ENCODE peak calls at places on chromosomes 1 and 21, in seven cellular contexts. R, W, Y, D, J, U and L are unnamed samples.

GRCh38 chr1:9539829-9540550 is 725 bp downstream of the SLC25A33 start:
- DNase-seq in Y (no peak), R (peak; percentile 45), W (peak; percentile 74), J (peak; percentile 12), U (peak; percentile 26), D (peak; percentile 48), L (peak; percentile 26)

GRCh38 chr1:33866286-33866685 is 2.4 kb downstream of the HMGB4 start:
- DNase-seq in D (no peak), J (no peak), U (no peak), Y (no peak), W (no peak), R (no peak), L (no peak)

GRCh38 chr1:172185206-172185605 is 235.3 kb upstream of the C1orf105 start:
- DNase-seq in J (no peak), W (peak; percentile 14), R (no peak), D (no peak), Y (no peak), U (no peak), L (no peak)

GRCh38 chr21:46545363-46545762 is 59.5 kb downstream of the S100B start:
- DNase-seq in D (no peak), W (peak; percentile 34), R (no peak), U (no peak), J (no peak), Y (no peak), L (no peak)

GRCh38 chr1:53739109-53739681 is at the start of gene GLIS1:
- DNase-seq in W (peak; percentile 89), Y (peak; percentile 39), U (peak; percentile 82), D (peak; percentile 8), J (no peak), R (peak; percentile 19), L (peak; percentile 68)

GRCh38 chr1:61297887-61298286 is 215.5 kb downstream of the NFIA start:
- DNase-seq in R (no peak), W (no peak), U (no peak), D (no peak), Y (no peak), J (no peak), L (no peak)

GRCh38 chr1:184291701-184292100 is 95.1 kb upstream of the C1orf21 start:
- DNase-seq in D (no peak), Y (no peak), J (no peak), U (no peak), W (peak; percentile 69), R (no peak), L (no peak)

GRCh38 chr1:89523597-89524368 is 846 bp upstream of the LRRC8B start:
- DNase-seq in R (no peak), U (no peak), W (peak; percentile 41), J (peak; percentile 34), D (peak; percentile 34), Y (no peak), L (no peak)

GRCh38 chr1:121538943-121539575 is 354.3 kb downstream of the SRGAP2C start:
- DNase-seq in J (no peak), U (no peak), Y (no peak), W (no peak), D (no peak), R (no peak), L (no peak)

GRCh38 chr1:65630855-65631254 is 161.8 kb upstream of the PDE4B start:
- DNase-seq in W (no peak), U (no peak), J (no peak), R (no peak), Y (peak; percentile 7), D (no peak), L (no peak)

GRCh38 chr1:41539416-41539800 is 54.9 kb upstream of the EDN2 start:
- DNase-seq in R (no peak), U (no peak), D (no peak), Y (no peak), W (no peak), J (no peak), L (no peak)

GRCh38 chr1:178544531-178544930 is 31.6 kb downstream of the TEX35 start:
- DNase-seq in J (no peak), R (no peak), Y (no peak), U (no peak), D (no peak), W (no peak), L (no peak)